ENCODE peak calls at places on chromosome 14, in six cellular contexts. One of them, this sample, is unnamed.

GRCh38 chr14:43119672-43120071 is 1387.4 kb downstream of the FSCB start:
- DNase-seq in neural progenitor cell: no peak
- DNase-seq in PC-3: no peak
- DNase-seq in mammary epithelial cell: no peak
- DNase-seq in fibroblast of lung: no peak
- DNase-seq in A673: no peak
- DNase-seq in this sample: no peak

GRCh38 chr14:104284636-104285482 is 146.5 kb downstream of the KIF26A start:
- DNase-seq in neural progenitor cell: no peak
- DNase-seq in PC-3: no peak
- DNase-seq in mammary epithelial cell: no peak
- DNase-seq in fibroblast of lung: no peak
- DNase-seq in A673: no peak
- DNase-seq in this sample: no peak

GRCh38 chr14:85688024-85688423 is 158.1 kb downstream of the FLRT2 start:
- DNase-seq in neural progenitor cell: no peak
- DNase-seq in PC-3: no peak
- DNase-seq in mammary epithelial cell: no peak
- DNase-seq in fibroblast of lung: peak
- DNase-seq in A673: no peak
- DNase-seq in this sample: no peak

GRCh38 chr14:100539319-100539645 is 47.9 kb downstream of the BEGAIN start:
- DNase-seq in neural progenitor cell: no peak
- DNase-seq in PC-3: no peak
- DNase-seq in mammary epithelial cell: no peak
- DNase-seq in fibroblast of lung: no peak
- DNase-seq in A673: no peak
- DNase-seq in this sample: no peak

GRCh38 chr14:39320318-39320717 is 86.6 kb downstream of the MIA2 start:
- DNase-seq in neural progenitor cell: no peak
- DNase-seq in PC-3: no peak
- DNase-seq in mammary epithelial cell: no peak
- DNase-seq in fibroblast of lung: peak
- DNase-seq in A673: no peak
- DNase-seq in this sample: no peak

GRCh38 chr14:106605548-106606448 is 1079.4 kb downstream of the TMEM121 start:
- DNase-seq in neural progenitor cell: no peak
- DNase-seq in PC-3: no peak
- DNase-seq in mammary epithelial cell: no peak
- DNase-seq in fibroblast of lung: no peak
- DNase-seq in A673: peak
- DNase-seq in this sample: no peak

GRCh38 chr14:101954501-101954900 is 9.9 kb upstream of the DYNC1H1 start:
- DNase-seq in neural progenitor cell: no peak
- DNase-seq in PC-3: no peak
- DNase-seq in mammary epithelial cell: no peak
- DNase-seq in fibroblast of lung: no peak
- DNase-seq in A673: no peak
- DNase-seq in this sample: no peak

GRCh38 chr14:39762576-39763401 is 330.6 kb upstream of the FBXO33 start:
- DNase-seq in neural progenitor cell: no peak
- DNase-seq in PC-3: no peak
- DNase-seq in mammary epithelial cell: no peak
- DNase-seq in fibroblast of lung: no peak
- DNase-seq in A673: no peak
- DNase-seq in this sample: no peak

GRCh38 chr14:61601923-61602732 is 93.2 kb upstream of the HIF1A start:
- DNase-seq in neural progenitor cell: peak
- DNase-seq in PC-3: no peak
- DNase-seq in mammary epithelial cell: no peak
- DNase-seq in fibroblast of lung: no peak
- DNase-seq in A673: peak
- DNase-seq in this sample: no peak

GRCh38 chr14:37826869-37827268 is 231.4 kb downstream of the TTC6 start:
- DNase-seq in neural progenitor cell: no peak
- DNase-seq in PC-3: peak
- DNase-seq in mammary epithelial cell: no peak
- DNase-seq in fibroblast of lung: no peak
- DNase-seq in A673: no peak
- DNase-seq in this sample: no peak

GRCh38 chr14:21476526-21476924 is 234 bp downstream of the RAB2B start:
- DNase-seq in neural progenitor cell: peak
- DNase-seq in PC-3: peak
- DNase-seq in mammary epithelial cell: peak
- DNase-seq in fibroblast of lung: no peak
- DNase-seq in A673: no peak
- DNase-seq in this sample: no peak

GRCh38 chr14:84065811-84066210 is 1464.1 kb upstream of the FLRT2 start:
- DNase-seq in neural progenitor cell: no peak
- DNase-seq in PC-3: no peak
- DNase-seq in mammary epithelial cell: no peak
- DNase-seq in fibroblast of lung: no peak
- DNase-seq in A673: no peak
- DNase-seq in this sample: no peak

GRCh38 chr14:95038521-95039250 is 118.6 kb downstream of the DICER1 start:
- DNase-seq in neural progenitor cell: no peak
- DNase-seq in PC-3: no peak
- DNase-seq in mammary epithelial cell: no peak
- DNase-seq in fibroblast of lung: no peak
- DNase-seq in A673: no peak
- DNase-seq in this sample: no peak

GRCh38 chr14:71591929-71592328 is 340.3 kb upstream of the RGS6 start:
- DNase-seq in neural progenitor cell: no peak
- DNase-seq in PC-3: peak
- DNase-seq in mammary epithelial cell: peak
- DNase-seq in fibroblast of lung: peak
- DNase-seq in A673: peak
- DNase-seq in this sample: peak

GRCh38 chr14:102474934-102475333 is 34.6 kb downstream of the ANKRD9 start:
- DNase-seq in neural progenitor cell: no peak
- DNase-seq in PC-3: no peak
- DNase-seq in mammary epithelial cell: no peak
- DNase-seq in fibroblast of lung: peak
- DNase-seq in A673: no peak
- DNase-seq in this sample: no peak

GRCh38 chr14:37985826-37986470 is 221.8 kb upstream of the SSTR1 start:
- DNase-seq in neural progenitor cell: peak
- DNase-seq in PC-3: peak
- DNase-seq in mammary epithelial cell: no peak
- DNase-seq in fibroblast of lung: peak
- DNase-seq in A673: peak
- DNase-seq in this sample: peak

GRCh38 chr14:38662781-38663180 is 406.9 kb upstream of the CLEC14A start:
- DNase-seq in neural progenitor cell: no peak
- DNase-seq in PC-3: peak
- DNase-seq in mammary epithelial cell: no peak
- DNase-seq in fibroblast of lung: no peak
- DNase-seq in A673: no peak
- DNase-seq in this sample: no peak

GRCh38 chr14:77303417-77304156 is 17.1 kb downstream of the POMT2 start:
- DNase-seq in neural progenitor cell: no peak
- DNase-seq in PC-3: peak
- DNase-seq in mammary epithelial cell: peak
- DNase-seq in fibroblast of lung: peak
- DNase-seq in A673: peak
- DNase-seq in this sample: no peak

GRCh38 chr14:59871166-59871495 is 555 bp upstream of the RTN1 start:
- DNase-seq in neural progenitor cell: no peak
- DNase-seq in PC-3: no peak
- DNase-seq in mammary epithelial cell: no peak
- DNase-seq in fibroblast of lung: no peak
- DNase-seq in A673: no peak
- DNase-seq in this sample: no peak

GRCh38 chr14:59869381-59870255 is 958 bp downstream of the RTN1 start:
- DNase-seq in neural progenitor cell: peak
- DNase-seq in PC-3: no peak
- DNase-seq in mammary epithelial cell: no peak
- DNase-seq in fibroblast of lung: no peak
- DNase-seq in A673: no peak
- DNase-seq in this sample: no peak

GRCh38 chr14:59868021-59868420 is 2.6 kb downstream of the RTN1 start:
- DNase-seq in neural progenitor cell: no peak
- DNase-seq in PC-3: no peak
- DNase-seq in mammary epithelial cell: no peak
- DNase-seq in fibroblast of lung: no peak
- DNase-seq in A673: no peak
- DNase-seq in this sample: peak

DNA sequence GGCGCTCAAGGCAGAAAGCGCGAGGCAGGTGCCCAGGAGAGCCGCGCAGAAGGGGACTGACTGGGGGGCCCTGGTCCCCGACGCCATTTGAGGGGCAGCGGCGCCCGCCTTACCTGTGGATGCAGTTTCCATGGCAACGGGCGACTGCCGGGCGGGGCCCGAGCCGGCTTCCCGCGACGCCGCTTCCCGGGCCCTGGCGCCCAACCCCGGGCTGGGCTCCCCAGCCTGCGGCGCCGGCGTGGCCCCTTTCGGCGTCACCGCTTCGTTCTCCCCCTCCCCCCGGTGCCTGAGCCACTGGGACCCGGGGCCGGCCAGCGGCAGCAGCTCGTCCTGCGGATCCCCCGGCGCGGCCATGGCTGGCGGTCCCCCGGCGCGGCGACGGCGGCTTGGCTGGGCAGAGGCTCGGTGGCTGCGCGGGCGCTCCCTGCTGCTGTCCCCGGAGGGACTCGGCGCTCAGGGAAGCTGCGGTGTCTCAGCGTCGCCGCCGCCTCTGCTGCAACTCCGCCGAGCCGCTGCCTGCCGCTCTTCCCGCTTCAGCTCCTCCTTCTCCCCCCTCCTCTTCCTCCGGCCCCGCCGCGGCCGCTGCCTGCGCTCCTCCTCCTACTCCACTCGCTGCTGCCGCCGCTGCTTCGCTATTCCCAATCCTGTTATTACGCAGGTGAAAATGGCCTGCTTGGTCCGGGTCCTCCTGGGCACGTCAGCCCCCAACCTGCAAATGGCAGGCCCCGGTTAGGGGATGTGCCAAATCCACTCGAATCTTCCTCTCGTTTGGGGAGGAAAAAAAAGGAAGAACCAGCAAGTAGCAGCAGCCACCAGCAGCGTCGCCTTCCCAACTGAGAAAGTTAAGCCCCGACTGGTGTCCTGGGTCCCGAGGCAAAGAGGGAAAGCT is at the start of gene RTN1:
- DNase-seq in neural progenitor cell: peak
- DNase-seq in PC-3: peak
- DNase-seq in mammary epithelial cell: peak
- DNase-seq in fibroblast of lung: peak
- DNase-seq in A673: peak
- DNase-seq in this sample: no peak
- TF ChIP-seq EZH2 in neural progenitor cell: peak
- TF ChIP-seq EZH2 in PC-3: peak
- TF ChIP-seq EZH2 in mammary epithelial cell: peak
- TF ChIP-seq EZH2 in fibroblast of lung: peak
- TF ChIP-seq EZH2 in A673: no peak
- TF ChIP-seq EZH2 in this sample: no peak

DNA sequence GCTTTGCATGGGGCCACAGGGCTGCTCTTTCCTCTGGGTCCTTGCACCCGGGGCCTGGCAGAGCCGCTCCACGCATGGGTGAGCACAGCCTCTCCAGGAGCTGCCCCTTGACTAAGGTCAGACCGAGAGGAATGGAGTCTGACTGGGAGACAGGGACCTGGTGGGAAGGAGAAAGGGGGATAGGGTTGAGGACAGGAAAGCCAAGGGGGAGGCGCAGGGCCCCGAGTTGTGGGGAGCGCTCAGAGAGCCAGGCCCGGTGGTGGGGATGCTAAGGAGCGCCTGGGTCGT is 16.0 kb downstream of the PAPLN start:
- DNase-seq in neural progenitor cell: no peak
- DNase-seq in PC-3: no peak
- DNase-seq in mammary epithelial cell: no peak
- DNase-seq in fibroblast of lung: no peak
- DNase-seq in A673: no peak
- DNase-seq in this sample: no peak
- TF ChIP-seq EZH2 in neural progenitor cell: no peak
- TF ChIP-seq EZH2 in PC-3: no peak
- TF ChIP-seq EZH2 in mammary epithelial cell: no peak
- TF ChIP-seq EZH2 in fibroblast of lung: no peak
- TF ChIP-seq EZH2 in A673: no peak
- TF ChIP-seq EZH2 in this sample: no peak

GRCh38 chr14:70259420-70259819 is 70.7 kb upstream of the SLC8A3 start:
- DNase-seq in neural progenitor cell: no peak
- DNase-seq in PC-3: no peak
- DNase-seq in mammary epithelial cell: no peak
- DNase-seq in fibroblast of lung: no peak
- DNase-seq in A673: no peak
- DNase-seq in this sample: no peak

GRCh38 chr14:70257526-70257925 is 68.8 kb upstream of the SLC8A3 start:
- DNase-seq in neural progenitor cell: peak
- DNase-seq in PC-3: peak
- DNase-seq in mammary epithelial cell: peak
- DNase-seq in fibroblast of lung: no peak
- DNase-seq in A673: peak
- DNase-seq in this sample: no peak

DNA sequence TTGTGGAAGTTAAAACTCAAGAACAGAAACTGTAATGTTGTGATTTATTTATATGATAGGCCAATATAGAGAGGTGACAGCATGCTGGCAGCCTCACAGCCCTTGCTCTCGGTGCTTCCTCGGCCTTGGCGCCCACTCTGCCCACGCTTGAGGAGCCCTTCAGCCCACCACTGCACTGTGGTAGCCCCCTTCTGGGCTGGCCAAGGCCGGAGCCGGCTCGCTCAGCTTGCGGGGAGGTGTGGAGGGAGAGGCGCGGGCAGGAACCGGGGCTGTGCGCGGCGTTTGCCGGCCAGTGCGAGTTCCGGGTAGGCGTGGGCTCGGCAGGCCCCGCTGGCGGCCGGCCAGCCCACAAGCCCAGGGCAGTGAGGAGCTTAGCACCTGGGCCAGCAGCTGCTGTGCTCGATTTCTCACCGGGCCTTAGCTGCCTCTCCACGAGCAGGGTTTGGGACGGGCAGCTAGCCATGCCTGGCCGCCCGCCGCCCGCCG is 65.8 kb upstream of the SLC8A3 start:
- DNase-seq in neural progenitor cell: peak
- DNase-seq in PC-3: peak
- DNase-seq in mammary epithelial cell: peak
- DNase-seq in fibroblast of lung: peak
- DNase-seq in A673: peak
- DNase-seq in this sample: no peak
- TF ChIP-seq EZH2 in neural progenitor cell: no peak
- TF ChIP-seq EZH2 in PC-3: peak
- TF ChIP-seq EZH2 in mammary epithelial cell: no peak
- TF ChIP-seq EZH2 in fibroblast of lung: no peak
- TF ChIP-seq EZH2 in A673: peak
- TF ChIP-seq EZH2 in this sample: no peak

DNA sequence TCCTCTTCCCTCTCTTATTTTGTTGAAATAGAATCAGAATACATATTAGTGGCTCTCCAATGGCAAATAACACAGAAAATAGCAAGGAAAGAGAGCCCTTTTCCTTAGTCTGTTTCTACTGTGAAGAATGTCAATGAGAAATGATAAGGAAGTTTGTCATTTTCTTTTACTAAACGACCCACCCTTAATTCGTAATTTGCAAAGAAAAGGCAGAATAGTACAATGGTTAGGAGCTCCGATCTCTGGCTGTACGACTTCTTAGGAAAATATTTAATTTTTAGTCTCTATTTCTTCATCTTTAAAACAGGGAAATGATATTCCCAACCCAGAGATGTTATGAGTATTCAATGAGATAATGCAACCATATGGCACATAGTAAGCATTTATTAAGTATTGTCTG is 6.0 kb downstream of the PAX9 start:
- DNase-seq in neural progenitor cell: no peak
- DNase-seq in PC-3: peak
- DNase-seq in mammary epithelial cell: no peak
- DNase-seq in fibroblast of lung: no peak
- DNase-seq in A673: peak
- DNase-seq in this sample: no peak
- TF ChIP-seq EZH2 in neural progenitor cell: no peak
- TF ChIP-seq EZH2 in PC-3: no peak
- TF ChIP-seq EZH2 in mammary epithelial cell: no peak
- TF ChIP-seq EZH2 in fibroblast of lung: no peak
- TF ChIP-seq EZH2 in A673: no peak
- TF ChIP-seq EZH2 in this sample: no peak

This sample was measured in SK-N-MC.